ENCODE peak calls at places on chromosomes 4 and X, in six cellular contexts. One of them, this sample, is unnamed.

GRCh38 chrX:11461181-11462001 is 168.2 kb downstream of the AMELX start:
- DNase-seq in transverse colon: no peak
- DNase-seq in pancreas: no peak
- DNase-seq in HL-60: no peak
- DNase-seq in WTC11: no peak
- DNase-seq in OCI-LY7: no peak
- DNase-seq in this sample: no peak

GRCh38 chr4:126582737-126583136 is 1050.0 kb upstream of the INTU start:
- DNase-seq in HL-60: no peak
- DNase-seq in pancreas: no peak
- DNase-seq in WTC11: peak
- DNase-seq in OCI-LY7: no peak
- DNase-seq in transverse colon: no peak
- DNase-seq in this sample: peak

GRCh38 chr4:37244583-37245390 is at the start of gene NWD2:
- DNase-seq in WTC11: peak
- DNase-seq in transverse colon: peak
- DNase-seq in HL-60: peak
- DNase-seq in pancreas: peak
- DNase-seq in OCI-LY7: no peak
- DNase-seq in this sample: peak

GRCh38 chr4:86118696-86119095 is 241.2 kb downstream of the MAPK10 start:
- DNase-seq in OCI-LY7: no peak
- DNase-seq in HL-60: no peak
- DNase-seq in pancreas: no peak
- DNase-seq in WTC11: no peak
- DNase-seq in transverse colon: no peak
- DNase-seq in this sample: no peak

GRCh38 chr4:83217721-83218522 is 66.7 kb downstream of the COQ2 start:
- DNase-seq in HL-60: peak
- DNase-seq in transverse colon: peak
- DNase-seq in WTC11: no peak
- DNase-seq in OCI-LY7: peak
- DNase-seq in pancreas: no peak
- DNase-seq in this sample: no peak

GRCh38 chr4:112327950-112328349 is 30.8 kb downstream of the ALPK1 start:
- DNase-seq in HL-60: no peak
- DNase-seq in transverse colon: no peak
- DNase-seq in pancreas: no peak
- DNase-seq in OCI-LY7: peak
- DNase-seq in WTC11: no peak
- DNase-seq in this sample: peak

GRCh38 chrX:45714864-45715263 is 514.2 kb upstream of the DIPK2B start:
- DNase-seq in WTC11: no peak
- DNase-seq in OCI-LY7: no peak
- DNase-seq in HL-60: peak
- DNase-seq in transverse colon: peak
- DNase-seq in pancreas: no peak
- DNase-seq in this sample: no peak

GRCh38 chrX:2707334-2707760 is 16.3 kb downstream of the CD99 start:
- DNase-seq in pancreas: no peak
- DNase-seq in OCI-LY7: peak
- DNase-seq in transverse colon: peak
- DNase-seq in WTC11: peak
- DNase-seq in HL-60: peak
- DNase-seq in this sample: peak

GRCh38 chr4:134364928-134365327 is 163.3 kb upstream of the PABPC4L start:
- DNase-seq in pancreas: no peak
- DNase-seq in WTC11: no peak
- DNase-seq in HL-60: no peak
- DNase-seq in transverse colon: no peak
- DNase-seq in OCI-LY7: no peak
- DNase-seq in this sample: no peak

GRCh38 chr4:476501-476900 is 22.5 kb downstream of the ZNF721 start:
- DNase-seq in HL-60: peak
- DNase-seq in transverse colon: no peak
- DNase-seq in WTC11: no peak
- DNase-seq in OCI-LY7: no peak
- DNase-seq in pancreas: no peak
- DNase-seq in this sample: no peak

GRCh38 chr4:54290980-54291379 is 61.9 kb downstream of the PDGFRA start:
- DNase-seq in WTC11: no peak
- DNase-seq in transverse colon: no peak
- DNase-seq in HL-60: no peak
- DNase-seq in pancreas: no peak
- DNase-seq in OCI-LY7: no peak
- DNase-seq in this sample: no peak

GRCh38 chrX:21056636-21057035 is 317.6 kb upstream of the CNKSR2 start:
- DNase-seq in pancreas: no peak
- DNase-seq in transverse colon: no peak
- DNase-seq in WTC11: no peak
- DNase-seq in HL-60: no peak
- DNase-seq in OCI-LY7: no peak
- DNase-seq in this sample: no peak

GRCh38 chr4:13541720-13542576 is 2.4 kb downstream of the NKX3-2 start:
- DNase-seq in OCI-LY7: no peak
- DNase-seq in transverse colon: peak
- DNase-seq in WTC11: peak
- DNase-seq in HL-60: no peak
- DNase-seq in pancreas: peak
- DNase-seq in this sample: peak

GRCh38 chr4:32824321-32824720 is 2104.2 kb downstream of the PCDH7 start:
- DNase-seq in OCI-LY7: no peak
- DNase-seq in transverse colon: no peak
- DNase-seq in WTC11: no peak
- DNase-seq in pancreas: no peak
- DNase-seq in HL-60: no peak
- DNase-seq in this sample: no peak

GRCh38 chrX:134849390-134849789 is 141.4 kb upstream of the SMIM10 start:
- DNase-seq in OCI-LY7: no peak
- DNase-seq in WTC11: no peak
- DNase-seq in transverse colon: no peak
- DNase-seq in HL-60: no peak
- DNase-seq in pancreas: no peak
- DNase-seq in this sample: no peak

GRCh38 chr4:77248805-77249204 is 91.8 kb downstream of the CCNG2 start:
- DNase-seq in WTC11: no peak
- DNase-seq in OCI-LY7: no peak
- DNase-seq in transverse colon: no peak
- DNase-seq in pancreas: no peak
- DNase-seq in HL-60: no peak
- DNase-seq in this sample: no peak

GRCh38 chr4:157151711-157152110 is 68.8 kb upstream of the GRIA2 start:
- DNase-seq in pancreas: no peak
- DNase-seq in transverse colon: no peak
- DNase-seq in HL-60: no peak
- DNase-seq in WTC11: no peak
- DNase-seq in OCI-LY7: no peak
- DNase-seq in this sample: no peak

GRCh38 chr4:27472364-27472763 is 611.7 kb downstream of the STIM2 start:
- DNase-seq in OCI-LY7: no peak
- DNase-seq in transverse colon: no peak
- DNase-seq in pancreas: no peak
- DNase-seq in HL-60: no peak
- DNase-seq in WTC11: no peak
- DNase-seq in this sample: no peak

GRCh38 chr4:79083406-79084010 is 144.3 kb upstream of the PAQR3 start:
- DNase-seq in WTC11: no peak
- DNase-seq in pancreas: no peak
- DNase-seq in OCI-LY7: no peak
- DNase-seq in transverse colon: no peak
- DNase-seq in HL-60: no peak
- DNase-seq in this sample: peak

GRCh38 chr4:156673483-156673882 is 298.1 kb downstream of the PDGFC start:
- DNase-seq in HL-60: no peak
- DNase-seq in OCI-LY7: no peak
- DNase-seq in pancreas: no peak
- DNase-seq in WTC11: no peak
- DNase-seq in transverse colon: no peak
- DNase-seq in this sample: no peak

GRCh38 chr4:53920116-53920515 is 144.3 kb downstream of the CHIC2 start:
- DNase-seq in OCI-LY7: no peak
- DNase-seq in WTC11: peak
- DNase-seq in HL-60: no peak
- DNase-seq in pancreas: no peak
- DNase-seq in transverse colon: no peak
- DNase-seq in this sample: peak

GRCh38 chr4:46124773-46125172 is 919 bp upstream of the GABRG1 start:
- DNase-seq in pancreas: no peak
- DNase-seq in OCI-LY7: no peak
- DNase-seq in HL-60: no peak
- DNase-seq in WTC11: peak
- DNase-seq in transverse colon: no peak
- DNase-seq in this sample: peak

GRCh38 chr4:94262163-94263016 is 54.7 kb downstream of the SMARCAD1 start:
- DNase-seq in OCI-LY7: no peak
- DNase-seq in HL-60: no peak
- DNase-seq in WTC11: no peak
- DNase-seq in pancreas: no peak
- DNase-seq in transverse colon: no peak
- DNase-seq in this sample: no peak

GRCh38 chr4:57037982-57038604 is 59.4 kb downstream of the POLR2B start:
- DNase-seq in pancreas: peak
- DNase-seq in HL-60: peak
- DNase-seq in transverse colon: peak
- DNase-seq in OCI-LY7: peak
- DNase-seq in WTC11: peak
- DNase-seq in this sample: peak

DNA sequence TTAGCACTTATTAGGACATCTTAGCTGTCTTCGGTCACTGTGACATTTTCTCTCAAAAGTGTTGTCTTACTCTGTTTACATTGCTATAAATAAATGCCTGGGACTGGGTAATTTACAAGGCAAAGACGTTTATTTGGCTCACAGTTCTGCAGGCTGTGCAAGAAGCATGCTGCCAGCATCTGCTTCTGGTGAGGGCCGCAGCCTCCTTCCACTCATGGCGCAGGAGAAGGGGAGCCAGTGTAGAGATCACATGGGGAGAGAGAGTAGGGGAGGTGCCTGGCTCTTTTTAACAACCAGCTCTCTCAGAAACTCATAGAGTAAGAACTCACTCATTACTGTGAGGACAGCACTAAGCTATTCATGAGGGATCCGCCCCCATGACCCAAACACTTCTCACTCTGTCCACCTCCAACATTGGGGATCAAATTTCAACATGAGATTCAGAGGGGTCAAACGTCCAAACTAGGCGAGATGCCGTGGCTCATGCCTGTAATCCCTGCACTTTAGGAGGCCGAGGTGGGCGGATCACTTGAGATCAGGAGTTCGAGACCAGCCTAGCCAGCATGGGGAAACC is 43.5 kb upstream of the HERC6 start:
- DNase-seq in HL-60: no peak
- DNase-seq in transverse colon: no peak
- DNase-seq in pancreas: no peak
- DNase-seq in WTC11: no peak
- DNase-seq in OCI-LY7: no peak
- DNase-seq in this sample: peak
- TF ChIP-seq CTCF in HL-60: no peak
- TF ChIP-seq CTCF in transverse colon: no peak
- TF ChIP-seq CTCF in pancreas: no peak
- TF ChIP-seq CTCF in WTC11: no peak
- TF ChIP-seq CTCF in OCI-LY7: no peak
- TF ChIP-seq CTCF in this sample: no peak

DNA sequence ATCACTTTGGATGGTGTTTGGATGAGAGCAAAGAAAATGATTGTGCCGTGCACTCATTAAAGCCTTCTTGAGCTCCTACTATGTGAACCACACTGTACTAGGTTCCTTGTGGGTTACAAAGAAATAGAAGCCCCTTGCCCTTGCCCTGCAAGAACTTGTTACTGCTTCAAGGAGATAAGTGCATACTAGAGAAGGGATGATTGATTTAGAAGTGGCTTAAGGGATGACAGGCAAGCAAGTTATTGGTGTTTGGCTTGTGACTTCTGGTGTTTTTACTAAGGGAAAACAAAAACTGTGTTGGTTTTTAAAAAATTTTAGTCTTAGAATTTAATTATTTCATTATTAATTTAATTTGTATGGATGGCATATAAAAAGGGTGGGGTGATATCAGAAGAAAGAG is 67.4 kb downstream of the IL21 start:
- DNase-seq in pancreas: no peak
- DNase-seq in OCI-LY7: no peak
- DNase-seq in WTC11: no peak
- DNase-seq in HL-60: no peak
- DNase-seq in transverse colon: no peak
- DNase-seq in this sample: no peak
- TF ChIP-seq CTCF in pancreas: no peak
- TF ChIP-seq CTCF in OCI-LY7: no peak
- TF ChIP-seq CTCF in WTC11: no peak
- TF ChIP-seq CTCF in HL-60: no peak
- TF ChIP-seq CTCF in transverse colon: no peak
- TF ChIP-seq CTCF in this sample: no peak

GRCh38 chr4:12122316-12122715 is 693.6 kb upstream of the HS3ST1 start:
- DNase-seq in OCI-LY7: no peak
- DNase-seq in pancreas: no peak
- DNase-seq in transverse colon: no peak
- DNase-seq in HL-60: peak
- DNase-seq in WTC11: no peak
- DNase-seq in this sample: no peak

GRCh38 chr4:12124138-12124537 is 695.4 kb upstream of the HS3ST1 start:
- DNase-seq in WTC11: no peak
- DNase-seq in pancreas: no peak
- DNase-seq in HL-60: no peak
- DNase-seq in transverse colon: no peak
- DNase-seq in OCI-LY7: no peak
- DNase-seq in this sample: no peak

GRCh38 chr4:12120968-12121367 is 692.3 kb upstream of the HS3ST1 start:
- DNase-seq in OCI-LY7: no peak
- DNase-seq in WTC11: no peak
- DNase-seq in transverse colon: no peak
- DNase-seq in pancreas: no peak
- DNase-seq in HL-60: no peak
- DNase-seq in this sample: no peak

GRCh38 chr4:12126476-12126875 is 697.8 kb upstream of the HS3ST1 start:
- DNase-seq in HL-60: peak
- DNase-seq in transverse colon: no peak
- DNase-seq in WTC11: no peak
- DNase-seq in OCI-LY7: no peak
- DNase-seq in pancreas: no peak
- DNase-seq in this sample: no peak

DNA sequence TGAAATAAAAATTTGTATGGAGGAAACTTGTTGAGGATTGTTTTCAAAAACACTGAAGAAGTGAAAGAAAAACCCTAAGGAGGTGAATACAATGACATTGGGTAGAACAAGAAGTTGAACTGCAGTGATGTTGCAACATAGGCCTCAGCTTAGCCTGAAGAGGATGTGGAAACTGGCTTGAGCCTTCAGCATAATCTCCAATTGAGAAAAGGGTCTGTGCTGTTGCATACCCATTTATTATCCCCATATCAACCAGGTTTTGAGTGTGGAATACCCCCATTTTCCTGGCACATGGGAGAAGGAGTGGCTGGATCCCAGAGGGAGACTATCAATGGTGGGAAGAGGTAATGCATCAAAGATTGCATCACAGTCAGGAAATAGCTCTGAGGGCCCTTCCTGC is 695.0 kb upstream of the HS3ST1 start:
- DNase-seq in transverse colon: no peak
- DNase-seq in OCI-LY7: no peak
- DNase-seq in pancreas: no peak
- DNase-seq in WTC11: no peak
- DNase-seq in HL-60: peak
- DNase-seq in this sample: no peak
- TF ChIP-seq CTCF in transverse colon: no peak
- TF ChIP-seq CTCF in OCI-LY7: no peak
- TF ChIP-seq CTCF in pancreas: no peak
- TF ChIP-seq CTCF in WTC11: no peak
- TF ChIP-seq CTCF in HL-60: no peak
- TF ChIP-seq CTCF in this sample: no peak

GRCh38 chrX:23902419-23902818 is 5.3 kb downstream of the APOO start:
- DNase-seq in WTC11: no peak
- DNase-seq in transverse colon: no peak
- DNase-seq in pancreas: no peak
- DNase-seq in OCI-LY7: peak
- DNase-seq in HL-60: peak
- DNase-seq in this sample: peak
- TF ChIP-seq CTCF in WTC11: no peak
- TF ChIP-seq CTCF in transverse colon: peak
- TF ChIP-seq CTCF in pancreas: peak
- TF ChIP-seq CTCF in OCI-LY7: peak
- TF ChIP-seq CTCF in HL-60: peak
- TF ChIP-seq CTCF in this sample: peak